ENCODE peak calls at places on chromosomes 1 and 21, in ten cellular contexts. I is small intestine; T is fibroblast of lung; P is Panc1; Y is CD8-positive, alpha-beta memory T cell; Q is hepatocyte; S is cardiac muscle cell; A is tibial artery; G is esophagus muscularis mucosa; U is naive thymus-derived CD4-positive, alpha-beta T cell. V is an unnamed sample.

GRCh38 chr1:55172272-55172671 is 42.9 kb downstream of the USP24 start:
- DNase-seq in P (no peak), S (peak; percentile 18), I (no peak), U (no peak), G (no peak), A (no peak), T (peak; percentile 27), Y (no peak), Q (no peak), V (no peak)

GRCh38 chr1:30397576-30397975 is 325.8 kb downstream of the MATN1 start:
- DNase-seq in A (no peak), P (no peak), S (no peak), Y (no peak), G (no peak), U (no peak), T (no peak), Q (no peak), I (no peak), V (no peak)

GRCh38 chr1:27148591-27148990 is 6.3 kb downstream of the SLC9A1 start:
- DNase-seq in A (no peak), U (no peak), S (no peak), P (no peak), T (no peak), I (no peak), Y (no peak), Q (no peak), G (no peak), V (no peak)

GRCh38 chr1:3992103-3992556 is 92.1 kb upstream of the C1orf174 start:
- DNase-seq in U (no peak), G (no peak), Q (no peak), A (no peak), T (no peak), I (no peak), Y (no peak), S (peak; percentile 2), P (no peak), V (no peak)

GRCh38 chr1:116911166-116911553 is 1.4 kb downstream of the PTGFRN start:
- DNase-seq in I (peak; percentile 49), G (no peak), Y (no peak), U (no peak), P (no peak), S (no peak), Q (no peak), A (no peak), T (no peak), V (no peak)

GRCh38 chr21:31092867-31093266 is 54.6 kb upstream of the KRTAP19-8 start:
- DNase-seq in U (no peak), Y (no peak), G (no peak), P (no peak), A (no peak), T (no peak), Q (no peak), I (no peak), S (no peak), V (no peak)

GRCh38 chr1:172885411-172885810 is 165.3 kb downstream of the TNFSF18 start:
- DNase-seq in U (no peak), Y (no peak), A (no peak), G (no peak), P (no peak), T (peak; percentile 47), S (no peak), Q (no peak), I (no peak), V (no peak)

GRCh38 chr1:221961532-221962292 is 219.8 kb upstream of the DUSP10 start:
- DNase-seq in G (no peak), U (no peak), I (peak; percentile 24), Y (peak; percentile 9), S (peak; percentile 37), T (peak; percentile 83), A (no peak), Q (peak; percentile 41), P (peak; percentile 57), V (peak; percentile 9)

GRCh38 chr1:234631721-234632125 is 21.7 kb upstream of the IRF2BP2 start:
- DNase-seq in T (peak; percentile 95), U (no peak), S (peak; percentile 95), A (no peak), Q (no peak), I (peak; percentile 69), G (no peak), P (no peak), Y (no peak), V (no peak)

GRCh38 chr1:145751491-145752021 is 32.3 kb downstream of the CD160 start:
- DNase-seq in Y (no peak), I (no peak), A (no peak), P (no peak), S (peak; percentile 76), G (no peak), U (no peak), Q (peak; percentile 16), T (peak; percentile 98), V (no peak)

GRCh38 chr1:84122780-84123382 is 21.2 kb upstream of the PRKACB start:
- DNase-seq in S (peak; percentile 71), A (peak; percentile 55), T (peak; percentile 42), U (peak; percentile 58), G (no peak), Q (peak; percentile 68), I (peak; percentile 45), Y (peak; percentile 24), P (no peak), V (peak; percentile 54)

GRCh38 chr1:119621714-119622113 is 26.4 kb downstream of the ZNF697 start:
- DNase-seq in Q (no peak), Y (no peak), I (peak; percentile 23), A (no peak), S (no peak), P (no peak), U (no peak), G (no peak), T (no peak), V (no peak)

GRCh38 chr1:228092342-228093049 is 10.0 kb downstream of the ARF1 start:
- DNase-seq in T (no peak), A (no peak), U (no peak), Q (no peak), P (no peak), S (no peak), Y (no peak), G (no peak), I (no peak), V (no peak)

GRCh38 chr1:228094432-228095016 is 8.6 kb downstream of the C1orf35 start:
- DNase-seq in Y (no peak), T (no peak), P (no peak), G (no peak), Q (no peak), A (no peak), I (no peak), S (no peak), U (no peak), V (no peak)

GRCh38 chr1:228091084-228091483 is 8.6 kb downstream of the ARF1 start:
- DNase-seq in S (no peak), I (no peak), Q (no peak), Y (no peak), U (no peak), G (no peak), T (no peak), P (no peak), A (no peak), V (no peak)

GRCh38 chr1:228095161-228095560 is 8.0 kb downstream of the C1orf35 start:
- DNase-seq in S (no peak), T (no peak), U (no peak), P (no peak), A (no peak), Y (no peak), I (no peak), Q (no peak), G (no peak), V (no peak)

DNA sequence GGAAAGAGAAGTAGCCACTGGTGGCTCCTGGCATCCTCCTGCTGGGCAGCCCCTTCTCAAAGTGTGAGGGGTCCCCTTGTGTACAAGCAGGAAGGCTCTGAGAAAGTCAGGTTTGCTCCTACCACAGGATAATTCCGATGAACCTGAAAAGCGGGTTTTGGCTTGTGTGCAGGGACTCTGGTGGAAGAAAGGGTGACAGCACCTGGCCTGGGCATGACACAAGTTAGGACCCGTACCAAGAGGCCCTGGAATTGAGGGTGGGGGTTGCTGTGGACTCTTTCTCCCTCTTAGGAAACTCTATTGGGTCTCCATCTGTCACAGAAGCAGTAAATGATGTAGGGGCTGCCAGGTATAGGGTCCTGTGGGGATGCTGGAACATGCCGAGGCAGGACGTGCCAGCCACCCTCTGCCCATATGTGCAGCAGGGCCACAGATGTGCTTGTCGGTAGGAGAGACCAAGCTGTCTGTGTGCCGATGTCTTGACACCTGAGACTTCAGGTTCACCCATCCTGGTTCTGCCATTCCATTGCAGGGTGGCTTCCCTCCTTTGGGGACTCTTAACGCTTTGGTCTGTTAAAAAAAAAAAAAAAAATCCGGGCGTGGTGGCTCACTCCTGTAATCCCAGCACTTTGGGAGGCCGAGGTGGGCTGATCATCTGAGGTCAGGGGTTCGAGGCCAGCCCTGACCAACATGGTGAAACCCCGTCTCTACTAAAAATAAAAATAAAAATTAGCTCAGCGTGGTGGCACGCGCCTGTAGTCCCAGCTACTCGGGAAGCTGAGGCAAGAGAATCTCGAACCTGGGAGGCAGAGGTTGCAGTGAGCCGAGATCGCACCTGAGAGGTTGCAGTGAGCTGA is 9.8 kb downstream of the C1orf35 start:
- DNase-seq in U (no peak), I (no peak), Y (no peak), P (no peak), A (no peak), S (no peak), Q (peak; percentile 3), G (no peak), T (no peak), V (no peak)
- H3K4me1 ChIP-seq in U (peaks cover 50% of the 10 kb centered on the region), I (peaks cover 22% of the 10 kb centered on the region), Y (peaks cover 58% of the 10 kb centered on the region), P (peaks cover 25% of the 10 kb centered on the region), A (peaks cover 62% of the 10 kb centered on the region), S (peaks cover 12% of the 10 kb centered on the region), Q (peaks cover 29% of the 10 kb centered on the region), G (peaks cover 76% of the 10 kb centered on the region), T (peaks cover 13% of the 10 kb centered on the region), V (peaks cover 59% of the 10 kb centered on the region)

GRCh38 chr1:165834229-165834628 is 6.8 kb downstream of the UCK2 start:
- DNase-seq in T (no peak), G (no peak), U (no peak), P (no peak), I (no peak), Y (no peak), S (no peak), A (no peak), Q (no peak), V (no peak)
- H3K4me1 ChIP-seq in T (peaks cover 2% of the 10 kb centered on the region), G (peaks cover 12% of the 10 kb centered on the region), U (peaks cover under 1% of the 10 kb centered on the region), P (peaks cover 20% of the 10 kb centered on the region), I (no peaks in the 10 kb centered on the region), Y (no peaks in the 10 kb centered on the region), S (peaks cover 4% of the 10 kb centered on the region), A (peaks cover 8% of the 10 kb centered on the region), Q (no peaks in the 10 kb centered on the region), V (no peaks in the 10 kb centered on the region)

GRCh38 chr1:229736376-229736775 is 110.3 kb downstream of the URB2 start:
- DNase-seq in Y (no peak), S (no peak), P (no peak), G (no peak), Q (no peak), A (no peak), U (no peak), T (no peak), I (no peak), V (no peak)
- H3K4me1 ChIP-seq in Y (no peaks in the 10 kb centered on the region), S (no peaks in the 10 kb centered on the region), P (no peaks in the 10 kb centered on the region), G (no peaks in the 10 kb centered on the region), Q (no peaks in the 10 kb centered on the region), A (no peaks in the 10 kb centered on the region), U (no peaks in the 10 kb centered on the region), T (no peaks in the 10 kb centered on the region), I (no peaks in the 10 kb centered on the region), V (no peaks in the 10 kb centered on the region)

DNA sequence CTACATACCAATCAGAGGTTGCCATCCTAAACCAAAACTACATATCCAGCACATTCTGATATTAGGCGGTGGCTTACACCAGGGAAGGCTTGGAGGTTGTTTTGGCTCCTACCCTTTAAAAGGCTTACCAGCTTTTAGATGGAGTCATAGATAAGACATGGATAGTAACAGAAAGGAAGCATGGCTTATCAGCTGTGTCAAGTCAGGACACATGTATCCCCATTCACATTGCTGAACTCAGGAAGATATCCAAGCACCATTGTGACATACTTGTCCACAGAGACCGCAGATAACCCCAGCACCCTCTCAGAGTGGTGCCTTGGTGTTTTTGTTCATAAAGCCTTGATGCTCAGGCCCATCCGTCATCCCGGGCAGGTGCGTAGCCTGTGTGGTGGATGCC is 39.7 kb downstream of the ADARB1 start:
- DNase-seq in Q (no peak), P (no peak), U (no peak), A (no peak), S (no peak), Y (no peak), G (no peak), I (no peak), T (no peak), V (no peak)
- H3K4me1 ChIP-seq in Q (no peaks in the 10 kb centered on the region), P (no peaks in the 10 kb centered on the region), U (no peaks in the 10 kb centered on the region), A (peaks cover 61% of the 10 kb centered on the region), S (peaks cover 40% of the 10 kb centered on the region), Y (peaks cover 18% of the 10 kb centered on the region), G (peaks cover 71% of the 10 kb centered on the region), I (no peaks in the 10 kb centered on the region), T (no peaks in the 10 kb centered on the region), V (peaks cover 29% of the 10 kb centered on the region)